ENCODE peak calls at places on chromosomes 16 and 17, in seven cellular contexts. M is body of pancreas; C is cardiac muscle cell; J is effector memory CD4-positive, alpha-beta T cell; D is GM23338; X is heart left ventricle; U is A549. L is an unnamed sample.

GRCh38 chr16:2971134-2971984 is 2.2 kb downstream of the PAQR4 start:
- DNase-seq in M (no peak), C (no peak), J (no peak), D (no peak), X (no peak), U (no peak), L (no peak)

GRCh38 chr17:10743316-10744009 is 13.6 kb upstream of the TMEM220 start:
- DNase-seq in M (no peak), C (peak), J (no peak), D (no peak), X (no peak), U (no peak), L (no peak)

GRCh38 chr16:67415872-67416793 is at the start of gene ZDHHC1:
- DNase-seq in M (peak), C (peak), J (peak), D (peak), X (peak), U (peak), L (peak)

GRCh38 chr17:38749222-38750043 is 1.3 kb upstream of the PCGF2 start:
- DNase-seq in M (peak), C (peak), J (no peak), D (peak), X (peak), U (peak), L (peak)

GRCh38 chr16:81486555-81487061 is 42.0 kb downstream of the CMIP start:
- DNase-seq in M (no peak), C (peak), J (no peak), D (no peak), X (peak), U (no peak), L (no peak)

GRCh38 chr16:81526935-81527334 is 82.3 kb downstream of the CMIP start:
- DNase-seq in M (no peak), C (peak), J (no peak), D (no peak), X (peak), U (peak), L (no peak)

GRCh38 chr17:47905221-47905733 is 9.2 kb downstream of the SP2 start:
- DNase-seq in M (peak), C (peak), J (no peak), D (no peak), X (peak), U (no peak), L (no peak)

GRCh38 chr17:37752482-37752881 is 7.6 kb upstream of the HNF1B start:
- DNase-seq in M (no peak), C (no peak), J (no peak), D (no peak), X (no peak), U (peak), L (no peak)

GRCh38 chr17:57372156-57372555 is 115.8 kb downstream of the MSI2 start:
- DNase-seq in M (no peak), C (peak), J (no peak), D (no peak), X (no peak), U (peak), L (no peak)

GRCh38 chr16:57809276-57809793 is 7.0 kb upstream of the KIFC3 start:
- DNase-seq in M (no peak), C (no peak), J (no peak), D (no peak), X (no peak), U (no peak), L (no peak)

GRCh38 chr17:51120357-51120738 is 320 bp downstream of the SPAG9 start:
- DNase-seq in M (peak), C (no peak), J (peak), D (no peak), X (no peak), U (peak), L (peak)

GRCh38 chr17:58587713-58588117 is 73.3 kb upstream of the MTMR4 start:
- DNase-seq in M (peak), C (peak), J (peak), D (peak), X (peak), U (peak), L (peak)

GRCh38 chr16:47213761-47214440 is 70.2 kb upstream of the NETO2 start:
- DNase-seq in M (no peak), C (no peak), J (no peak), D (no peak), X (no peak), U (no peak), L (no peak)

GRCh38 chr17:38761612-38762011 is 9.1 kb downstream of the PSMB3 start:
- DNase-seq in M (no peak), C (peak), J (no peak), D (peak), X (no peak), U (peak), L (no peak)

GRCh38 chr17:3818786-3819185 is 17.8 kb upstream of the ITGAE start:
- DNase-seq in M (no peak), C (no peak), J (no peak), D (no peak), X (no peak), U (no peak), L (no peak)

GRCh38 chr17:21396237-21396636 is 20.1 kb downstream of the KCNJ12 start:
- DNase-seq in M (no peak), C (no peak), J (no peak), D (no peak), X (no peak), U (no peak), L (no peak)

GRCh38 chr17:83100220-83100852 is 20.9 kb downstream of the METRNL start:
- DNase-seq in M (no peak), C (no peak), J (no peak), D (no peak), X (no peak), U (no peak), L (peak)

GRCh38 chr16:28561557-28562187 is 8.0 kb downstream of the SGF29 start:
- DNase-seq in M (no peak), C (no peak), J (no peak), D (no peak), X (no peak), U (no peak), L (no peak)

GRCh38 chr16:11843206-11843605 is 8.1 kb downstream of the RSL1D1 start:
- DNase-seq in M (no peak), C (no peak), J (no peak), D (no peak), X (no peak), U (no peak), L (no peak)

GRCh38 chr16:24279982-24280381 is 23.8 kb downstream of the CACNG3 start:
- DNase-seq in M (no peak), C (no peak), J (no peak), D (no peak), X (no peak), U (no peak), L (no peak)

GRCh38 chr16:31130336-31130812 is 5.2 kb downstream of the PRSS8 start:
- DNase-seq in M (peak), C (no peak), J (no peak), D (no peak), X (no peak), U (no peak), L (no peak)

GRCh38 chr16:72928089-72928981 is 119.6 kb downstream of the ZFHX3 start:
- DNase-seq in M (no peak), C (no peak), J (no peak), D (no peak), X (no peak), U (no peak), L (no peak)

GRCh38 chr16:76959166-76959565 is 231.8 kb upstream of the MON1B start:
- DNase-seq in M (no peak), C (no peak), J (no peak), D (no peak), X (no peak), U (no peak), L (no peak)

GRCh38 chr16:5502944-5503343 is 405.3 kb upstream of the EEF2KMT start:
- DNase-seq in M (no peak), C (no peak), J (no peak), D (no peak), X (no peak), U (no peak), L (no peak)

GRCh38 chr16:53922805-53923645 is 219.1 kb downstream of the FTO start:
- DNase-seq in M (no peak), C (peak), J (no peak), D (no peak), X (no peak), U (no peak), L (no peak)

GRCh38 chr16:56667581-56668571 is at the start of gene MT1G:
- DNase-seq in M (peak), C (peak), J (no peak), D (peak), X (peak), U (no peak), L (peak)

GRCh38 chr17:82004485-82005455 is 17.9 kb downstream of the CENPX start:
- DNase-seq in M (no peak), C (no peak), J (no peak), D (no peak), X (no peak), U (no peak), L (no peak)
- H3K27ac ChIP-seq in M (no peak), C (no peak), J (no peak), D (peak), X (no peak), U (peak), L (no peak)

DNA sequence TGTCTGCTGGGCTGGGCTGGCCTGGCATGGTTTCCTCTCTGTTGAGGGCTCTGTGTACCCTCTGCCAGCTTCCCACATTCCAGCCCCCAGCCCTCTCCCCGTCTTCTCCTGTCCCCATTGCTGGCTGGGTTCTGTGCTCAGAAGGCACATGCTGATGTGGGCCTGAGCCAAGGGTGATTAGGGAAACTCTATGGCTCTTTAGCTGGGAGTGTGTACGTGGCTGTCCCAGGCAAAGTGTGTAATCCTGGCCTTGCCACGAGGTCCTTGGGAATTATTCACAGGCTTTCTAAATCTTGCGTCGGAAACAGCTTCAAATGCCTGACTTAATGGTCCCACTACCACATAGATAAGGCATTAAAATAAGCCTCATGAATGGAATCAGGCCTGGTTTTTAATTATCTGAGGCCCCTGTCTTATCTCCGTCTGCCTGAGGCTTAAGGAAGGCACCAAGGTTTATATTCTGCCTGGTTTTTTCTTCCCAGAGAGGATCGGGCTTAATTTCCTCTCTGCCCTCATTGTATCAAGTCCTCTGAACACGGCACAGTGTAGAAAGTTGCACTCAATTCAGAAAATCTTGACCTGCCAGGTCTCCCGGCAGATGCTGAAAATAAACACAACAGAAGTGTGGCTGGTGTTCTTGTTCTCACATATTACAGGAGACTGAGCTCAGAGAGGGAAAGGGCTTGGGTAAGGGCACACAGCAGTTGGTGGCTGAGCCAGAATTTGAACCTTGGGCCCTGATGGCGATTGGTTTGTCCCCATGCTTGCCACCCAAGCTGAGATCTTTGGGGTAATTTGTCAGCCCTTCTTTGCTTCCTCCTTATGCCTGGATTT is 52.9 kb upstream of the LGALS9 start:
- DNase-seq in M (peak), C (peak), J (no peak), D (no peak), X (no peak), U (no peak), L (no peak)
- H3K27ac ChIP-seq in M (peak), C (peak), J (no peak), D (no peak), X (peak), U (peak), L (peak)

GRCh38 chr17:6496636-6497441 is 52.6 kb downstream of the PIMREG start:
- DNase-seq in M (no peak), C (no peak), J (no peak), D (no peak), X (no peak), U (no peak), L (peak)

GRCh38 chr17:6496116-6496481 is 51.8 kb downstream of the PIMREG start:
- DNase-seq in M (no peak), C (peak), J (no peak), D (peak), X (no peak), U (no peak), L (no peak)

GRCh38 chr17:6498798-6499540 is 54.7 kb downstream of the PIMREG start:
- DNase-seq in M (no peak), C (no peak), J (no peak), D (no peak), X (no peak), U (no peak), L (no peak)

GRCh38 chr17:6498356-6498755 is 54.1 kb downstream of the PIMREG start:
- DNase-seq in M (no peak), C (no peak), J (no peak), D (no peak), X (no peak), U (no peak), L (no peak)

DNA sequence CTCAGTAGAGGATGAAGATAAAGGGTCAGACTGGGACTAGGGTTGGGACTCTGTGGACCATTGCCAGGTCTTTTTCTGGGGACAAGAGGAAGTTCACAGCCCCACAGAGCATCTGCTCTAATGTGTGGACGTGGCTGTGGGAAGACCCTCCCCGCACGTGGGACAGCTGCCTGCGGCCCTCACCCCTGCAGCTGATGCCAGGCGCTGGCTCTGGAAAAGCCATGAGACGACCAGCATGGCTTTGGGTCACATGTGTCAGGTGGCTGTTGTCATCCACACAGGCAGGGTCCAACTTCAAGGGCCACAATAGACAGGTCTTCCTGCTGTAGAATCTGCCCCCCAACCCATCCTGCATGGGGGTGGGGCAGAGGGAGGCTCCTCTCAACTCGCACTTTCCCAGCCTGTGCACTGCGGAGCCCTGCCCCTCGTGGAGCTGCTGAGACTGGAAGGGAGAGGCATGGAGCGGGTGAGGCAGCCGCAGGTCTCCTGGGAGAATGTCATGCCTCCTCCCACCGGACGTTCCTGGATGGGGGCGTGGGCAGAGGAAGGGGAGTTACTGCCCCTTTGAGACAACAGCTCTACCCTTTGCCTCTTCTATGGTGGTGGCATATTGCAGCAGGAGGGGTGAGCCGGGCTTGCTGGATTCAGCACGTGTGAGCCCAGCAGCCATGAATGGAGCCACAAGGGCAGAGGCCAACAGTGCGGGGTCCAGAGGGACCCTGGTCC is 53.4 kb downstream of the PIMREG start:
- DNase-seq in M (no peak), C (no peak), J (no peak), D (peak), X (no peak), U (no peak), L (no peak)
- H3K27ac ChIP-seq in M (no peak), C (no peak), J (no peak), D (no peak), X (no peak), U (no peak), L (no peak)

GRCh38 chr16:79592150-79592549 is 8.4 kb downstream of the MAF start:
- DNase-seq in M (no peak), C (no peak), J (no peak), D (no peak), X (no peak), U (no peak), L (no peak)

GRCh38 chr16:79593074-79593531 is 7.4 kb downstream of the MAF start:
- DNase-seq in M (peak), C (no peak), J (no peak), D (no peak), X (peak), U (no peak), L (no peak)

GRCh38 chr16:79595916-79596450 is 4.6 kb downstream of the MAF start:
- DNase-seq in M (no peak), C (no peak), J (no peak), D (no peak), X (no peak), U (no peak), L (no peak)

GRCh38 chr16:79595261-79595660 is 5.3 kb downstream of the MAF start:
- DNase-seq in M (no peak), C (peak), J (no peak), D (no peak), X (no peak), U (no peak), L (no peak)

DNA sequence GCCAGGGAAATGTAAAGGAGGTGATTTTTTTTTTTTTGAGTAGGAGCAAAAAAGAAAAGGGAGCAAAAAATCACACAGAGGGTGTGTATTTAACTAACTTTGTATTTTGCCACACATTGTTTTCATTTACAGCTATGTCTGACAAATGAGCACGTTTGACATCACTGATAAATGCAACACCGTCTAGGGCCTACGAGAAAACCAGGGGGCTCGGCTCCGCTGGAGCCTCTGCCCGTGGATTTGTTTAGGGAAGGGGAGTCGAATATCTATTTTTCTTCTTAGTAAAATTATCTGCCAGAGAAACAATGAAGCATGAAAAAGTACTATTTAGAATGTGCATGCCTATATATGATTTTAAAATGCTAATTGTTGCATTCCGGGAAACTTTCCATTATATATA is 6.8 kb downstream of the MAF start:
- DNase-seq in M (no peak), C (no peak), J (no peak), D (no peak), X (no peak), U (no peak), L (no peak)
- H3K27ac ChIP-seq in M (peak), C (no peak), J (peak), D (no peak), X (peak), U (no peak), L (no peak)

GRCh38 chr16:84842516-84843148 is 22.8 kb downstream of the CRISPLD2 start:
- DNase-seq in M (no peak), C (no peak), J (no peak), D (no peak), X (peak), U (no peak), L (no peak)

GRCh38 chr16:84839956-84840355 is 20.2 kb downstream of the CRISPLD2 start:
- DNase-seq in M (no peak), C (peak), J (no peak), D (peak), X (no peak), U (peak), L (no peak)

GRCh38 chr16:84839054-84839453 is 19.3 kb downstream of the CRISPLD2 start:
- DNase-seq in M (peak), C (peak), J (no peak), D (no peak), X (no peak), U (no peak), L (no peak)

GRCh38 chr16:84841787-84842300 is 22.1 kb downstream of the CRISPLD2 start:
- DNase-seq in M (peak), C (no peak), J (no peak), D (peak), X (no peak), U (no peak), L (no peak)

DNA sequence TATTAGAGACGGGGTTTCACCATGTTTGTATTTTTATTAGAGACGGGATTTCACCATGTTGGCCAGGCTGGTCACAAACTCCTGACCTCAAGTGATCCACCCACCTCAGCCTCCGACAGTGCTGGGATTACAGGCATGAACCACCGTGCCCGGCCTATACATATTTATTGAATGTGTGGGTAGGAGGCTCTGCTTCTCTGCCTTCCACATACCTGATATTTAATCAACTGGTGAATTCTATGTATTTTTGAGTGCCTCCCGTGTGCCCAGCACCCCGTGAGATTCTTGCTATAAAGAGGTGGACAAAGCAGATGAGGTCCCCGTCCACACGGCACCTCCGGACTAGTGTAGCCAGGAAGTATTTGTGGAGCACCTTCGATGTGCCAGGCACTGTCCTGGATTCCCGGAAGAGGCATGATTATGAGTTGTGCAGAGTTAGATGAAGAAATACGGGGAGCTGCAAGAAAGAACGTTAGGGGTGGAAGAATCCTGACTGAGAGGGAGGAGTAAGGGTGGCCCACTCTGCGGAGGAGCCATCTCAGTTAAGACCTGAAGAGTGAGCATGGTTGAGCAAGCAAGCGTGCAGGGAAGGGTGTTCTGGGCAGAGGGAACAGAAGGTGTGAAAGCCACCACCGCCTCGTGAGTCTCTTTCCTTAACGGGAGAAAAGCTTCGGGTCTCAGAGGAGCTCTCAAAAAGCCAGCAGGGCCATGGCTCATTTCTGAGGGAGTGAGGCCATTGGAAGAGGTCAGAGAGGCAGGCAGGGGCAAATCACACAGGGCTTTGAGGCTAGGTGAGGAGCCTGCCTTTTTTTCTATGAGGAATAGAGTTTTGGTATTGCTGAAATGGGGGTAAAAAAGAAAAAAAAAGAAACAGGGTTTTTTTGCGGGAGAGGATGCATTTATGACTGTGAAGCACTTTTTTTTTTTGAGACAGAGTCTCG is 21.2 kb downstream of the CRISPLD2 start:
- DNase-seq in M (no peak), C (no peak), J (no peak), D (no peak), X (no peak), U (no peak), L (no peak)
- H3K27ac ChIP-seq in M (peak), C (no peak), J (no peak), D (peak), X (no peak), U (peak), L (no peak)

DNA sequence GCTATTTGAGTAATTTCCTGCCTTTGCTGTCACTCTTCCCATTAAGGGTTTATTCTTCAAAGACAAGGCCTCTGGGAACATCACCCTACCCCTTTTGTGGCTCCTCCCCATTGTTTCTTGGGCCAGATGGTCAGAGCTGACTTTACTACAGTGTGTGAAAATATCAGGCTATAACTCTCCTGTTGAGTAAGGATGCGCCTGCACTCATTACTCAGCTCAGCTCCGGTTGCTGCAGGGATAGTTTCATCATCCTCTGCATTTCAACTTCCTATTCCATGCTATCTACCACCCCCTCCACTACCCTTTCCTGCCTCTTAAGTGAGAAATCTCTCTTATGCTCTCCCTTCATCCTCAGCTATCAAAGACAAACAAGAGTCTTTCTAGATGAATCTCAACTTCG is 48.6 kb downstream of the TMEM100 start:
- DNase-seq in M (peak), C (peak), J (no peak), D (no peak), X (no peak), U (no peak), L (no peak)
- H3K27ac ChIP-seq in M (no peak), C (no peak), J (no peak), D (no peak), X (no peak), U (no peak), L (no peak)

L was measured in Peyer's patch.